ENCODE peak calls at places on chromosomes 11 and 22, in four cellular contexts. One of them, this sample, is unnamed.

GRCh38 chr22:22213231-22213630 is 31.4 kb upstream of the VPREB1 start:
- DNase-seq in HL-60: no peak
- DNase-seq in GM12878: no peak
- DNase-seq in K562: peak
- DNase-seq in this sample: no peak

GRCh38 chr22:48192920-48193319 is 1430.5 kb downstream of the TBC1D22A start:
- DNase-seq in K562: no peak
- DNase-seq in HL-60: peak
- DNase-seq in GM12878: no peak
- DNase-seq in this sample: no peak

GRCh38 chr11:99066609-99067008 is 45.9 kb downstream of the CNTN5 start:
- DNase-seq in K562: no peak
- DNase-seq in GM12878: no peak
- DNase-seq in HL-60: no peak
- DNase-seq in this sample: no peak

GRCh38 chr11:125082611-125083311 is 19.7 kb downstream of the SLC37A2 start:
- DNase-seq in HL-60: no peak
- DNase-seq in GM12878: no peak
- DNase-seq in K562: no peak
- DNase-seq in this sample: no peak

GRCh38 chr11:2837651-2838050 is 47.9 kb downstream of the CDKN1C start:
- DNase-seq in GM12878: no peak
- DNase-seq in HL-60: no peak
- DNase-seq in K562: no peak
- DNase-seq in this sample: no peak

GRCh38 chr11:819943-820649 is 1.4 kb downstream of the PNPLA2 start:
- DNase-seq in HL-60: peak
- DNase-seq in GM12878: no peak
- DNase-seq in K562: peak
- DNase-seq in this sample: peak

GRCh38 chr11:45806072-45806933 is 1.4 kb downstream of the SLC35C1 start:
- DNase-seq in K562: no peak
- DNase-seq in GM12878: no peak
- DNase-seq in HL-60: no peak
- DNase-seq in this sample: no peak

GRCh38 chr11:332651-333480 is 12.2 kb upstream of the IFITM3 start:
- DNase-seq in GM12878: no peak
- DNase-seq in K562: no peak
- DNase-seq in HL-60: no peak
- DNase-seq in this sample: no peak

GRCh38 chr22:42275970-42276369 is 5.5 kb upstream of the TCF20 start:
- DNase-seq in HL-60: no peak
- DNase-seq in GM12878: no peak
- DNase-seq in K562: no peak
- DNase-seq in this sample: no peak

DNA sequence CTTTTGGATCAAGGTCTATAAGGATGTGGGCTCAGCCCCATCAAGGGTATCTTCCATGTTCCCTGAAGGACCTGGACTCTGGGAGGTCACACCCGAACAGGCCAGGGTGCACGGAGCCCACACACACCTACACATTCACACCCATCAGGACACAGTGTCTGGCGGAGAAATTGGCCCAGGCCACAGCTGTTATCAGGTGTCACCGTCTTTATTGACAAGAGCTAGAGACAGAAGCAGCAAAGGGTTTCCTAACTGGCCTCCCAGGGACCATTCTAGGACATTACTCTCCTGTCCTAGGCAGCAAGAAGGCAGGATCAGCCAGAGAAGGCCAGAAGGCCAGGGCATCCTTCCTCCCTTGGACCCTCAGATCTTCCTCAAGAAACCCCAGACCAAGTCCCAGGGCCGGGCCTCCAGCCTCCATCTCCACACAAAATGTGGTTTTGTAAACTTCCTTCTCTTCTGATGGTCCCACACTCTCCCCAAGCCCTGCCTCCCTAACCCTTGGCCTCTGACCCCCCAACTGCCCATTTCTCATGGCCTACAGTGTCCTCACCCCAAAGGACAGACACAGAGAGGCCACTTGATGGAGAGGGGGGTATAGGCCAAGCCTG is 8.1 kb downstream of the SSTR3 start:
- DNase-seq in GM12878: no peak
- DNase-seq in HL-60: no peak
- DNase-seq in K562: no peak
- DNase-seq in this sample: no peak
- TF ChIP-seq SPI1 in GM12878: no peak
- TF ChIP-seq SPI1 in HL-60: no peak
- TF ChIP-seq SPI1 in K562: no peak
- TF ChIP-seq SPI1 in this sample: no peak

GRCh38 chr11:31874631-31875191 is 63.6 kb upstream of the PAX6 start:
- DNase-seq in K562: no peak
- DNase-seq in HL-60: no peak
- DNase-seq in GM12878: no peak
- DNase-seq in this sample: no peak
- TF ChIP-seq SPI1 in K562: no peak
- TF ChIP-seq SPI1 in HL-60: no peak
- TF ChIP-seq SPI1 in GM12878: no peak
- TF ChIP-seq SPI1 in this sample: no peak

DNA sequence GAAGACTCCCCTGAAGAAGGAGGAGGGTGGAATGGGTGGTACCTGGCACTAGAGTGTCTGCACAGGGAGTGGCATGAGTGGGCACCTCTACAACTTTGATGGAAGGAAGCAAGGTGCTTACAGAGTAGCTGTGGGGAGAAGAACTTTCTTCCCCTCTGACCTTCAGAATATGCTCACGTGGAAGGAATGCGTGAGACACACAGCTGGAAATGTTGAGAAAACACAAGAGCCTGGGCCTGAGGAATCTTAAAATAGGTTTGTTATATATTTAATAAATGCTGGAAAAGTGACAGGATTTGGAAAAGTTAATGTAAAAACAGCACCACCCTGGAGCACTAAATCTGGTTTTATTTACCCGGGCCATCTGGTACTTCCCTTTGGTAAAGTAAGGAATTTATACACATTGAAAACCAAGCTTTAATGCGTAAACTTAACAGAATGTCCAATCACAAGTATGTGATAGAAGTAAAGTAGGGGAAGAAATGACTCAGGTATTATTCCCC is 14.0 kb upstream of the AMPD3 start:
- DNase-seq in HL-60: no peak
- DNase-seq in GM12878: no peak
- DNase-seq in K562: no peak
- DNase-seq in this sample: no peak
- TF ChIP-seq SPI1 in HL-60: no peak
- TF ChIP-seq SPI1 in GM12878: no peak
- TF ChIP-seq SPI1 in K562: no peak
- TF ChIP-seq SPI1 in this sample: no peak

GRCh38 chr11:129896062-129896461 is 684 bp upstream of the NFRKB start:
- DNase-seq in HL-60: peak
- DNase-seq in K562: peak
- DNase-seq in GM12878: no peak
- DNase-seq in this sample: no peak
- TF ChIP-seq SPI1 in HL-60: no peak
- TF ChIP-seq SPI1 in K562: no peak
- TF ChIP-seq SPI1 in GM12878: no peak
- TF ChIP-seq SPI1 in this sample: no peak

DNA sequence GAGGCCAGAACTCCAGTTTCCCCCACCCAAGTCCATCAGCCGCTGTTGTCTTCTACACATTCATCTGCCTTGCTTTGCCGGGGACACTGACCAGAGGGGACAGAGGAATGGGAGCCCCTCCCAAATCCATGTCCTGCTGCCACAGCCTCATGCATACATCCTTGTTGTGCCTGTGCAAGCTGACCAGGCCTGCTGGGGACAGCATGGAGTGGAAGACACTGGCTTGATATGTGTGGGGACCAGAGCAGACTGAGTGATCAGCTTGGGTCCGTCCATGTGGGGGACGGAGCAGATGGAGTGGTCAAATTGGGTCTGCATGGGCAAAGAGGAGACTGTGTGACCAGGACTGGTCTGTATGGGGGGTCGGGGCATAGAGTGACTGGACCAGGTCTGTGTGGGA is 43.8 kb downstream of the KCNC1 start:
- DNase-seq in HL-60: no peak
- DNase-seq in GM12878: no peak
- DNase-seq in K562: no peak
- DNase-seq in this sample: no peak
- TF ChIP-seq SPI1 in HL-60: no peak
- TF ChIP-seq SPI1 in GM12878: no peak
- TF ChIP-seq SPI1 in K562: no peak
- TF ChIP-seq SPI1 in this sample: no peak

DNA sequence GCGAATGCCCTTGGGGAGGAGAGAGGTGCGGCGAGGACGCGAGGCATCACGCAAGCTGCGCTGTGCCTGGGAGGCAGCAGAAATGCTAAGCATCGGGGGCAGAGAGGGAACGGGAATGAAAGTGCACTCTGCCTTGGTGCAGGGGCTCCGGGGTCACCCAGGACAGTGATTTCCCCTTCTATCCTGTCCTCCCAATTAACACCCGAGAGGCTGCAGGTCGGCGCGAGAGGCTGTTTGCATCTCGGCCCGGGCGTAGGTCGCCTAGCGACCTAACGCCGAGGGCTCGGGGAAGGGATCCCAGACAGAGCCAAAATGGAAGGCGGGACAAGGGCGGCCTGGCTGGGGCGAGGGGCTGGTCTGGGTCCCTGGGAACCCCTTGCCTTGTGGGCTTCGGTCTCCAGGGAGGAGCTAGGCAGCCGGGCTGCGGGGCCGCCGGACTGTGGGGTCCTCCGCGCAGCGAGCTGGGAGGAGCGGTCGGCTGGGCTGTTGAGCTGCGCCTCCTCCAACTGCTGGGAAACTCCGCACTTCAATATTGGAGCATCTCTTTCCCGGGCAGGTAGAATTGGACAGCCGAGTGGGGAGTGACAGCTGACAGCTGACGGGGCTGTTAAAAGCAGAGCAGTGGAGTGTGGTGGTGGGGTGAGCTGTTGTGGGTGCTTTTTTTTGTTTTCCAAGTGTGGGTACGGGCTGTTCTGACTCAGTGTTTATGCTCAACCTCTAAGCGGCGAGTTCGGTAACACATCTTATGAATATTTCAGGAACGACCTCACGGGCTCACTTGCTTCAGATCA is 694 bp downstream of the ELMOD1 start:
- DNase-seq in HL-60: no peak
- DNase-seq in K562: no peak
- DNase-seq in GM12878: no peak
- DNase-seq in this sample: peak
- TF ChIP-seq SPI1 in HL-60: no peak
- TF ChIP-seq SPI1 in K562: no peak
- TF ChIP-seq SPI1 in GM12878: no peak
- TF ChIP-seq SPI1 in this sample: no peak

GRCh38 chr11:73011126-73011817 is 130.8 kb downstream of the FCHSD2 start:
- DNase-seq in GM12878: no peak
- DNase-seq in K562: no peak
- DNase-seq in HL-60: no peak
- DNase-seq in this sample: no peak

GRCh38 chr11:73017024-73017751 is 124.9 kb downstream of the FCHSD2 start:
- DNase-seq in HL-60: no peak
- DNase-seq in GM12878: no peak
- DNase-seq in K562: no peak
- DNase-seq in this sample: no peak

GRCh38 chr11:73013021-73013420 is 129.1 kb downstream of the FCHSD2 start:
- DNase-seq in K562: no peak
- DNase-seq in GM12878: no peak
- DNase-seq in HL-60: no peak
- DNase-seq in this sample: no peak

GRCh38 chr11:73009972-73010371 is 132.1 kb downstream of the FCHSD2 start:
- DNase-seq in K562: no peak
- DNase-seq in GM12878: no peak
- DNase-seq in HL-60: no peak
- DNase-seq in this sample: no peak

GRCh38 chr11:73012121-73012863 is 129.8 kb downstream of the FCHSD2 start:
- DNase-seq in HL-60: no peak
- DNase-seq in GM12878: no peak
- DNase-seq in K562: no peak
- DNase-seq in this sample: no peak
- TF ChIP-seq SPI1 in HL-60: no peak
- TF ChIP-seq SPI1 in GM12878: no peak
- TF ChIP-seq SPI1 in K562: no peak
- TF ChIP-seq SPI1 in this sample: no peak

GRCh38 chr11:43359432-43359818 is 705 bp downstream of the TTC17 start:
- DNase-seq in K562: peak
- DNase-seq in GM12878: peak
- DNase-seq in HL-60: peak
- DNase-seq in this sample: peak
- TF ChIP-seq SPI1 in K562: no peak
- TF ChIP-seq SPI1 in GM12878: no peak
- TF ChIP-seq SPI1 in HL-60: no peak
- TF ChIP-seq SPI1 in this sample: no peak

DNA sequence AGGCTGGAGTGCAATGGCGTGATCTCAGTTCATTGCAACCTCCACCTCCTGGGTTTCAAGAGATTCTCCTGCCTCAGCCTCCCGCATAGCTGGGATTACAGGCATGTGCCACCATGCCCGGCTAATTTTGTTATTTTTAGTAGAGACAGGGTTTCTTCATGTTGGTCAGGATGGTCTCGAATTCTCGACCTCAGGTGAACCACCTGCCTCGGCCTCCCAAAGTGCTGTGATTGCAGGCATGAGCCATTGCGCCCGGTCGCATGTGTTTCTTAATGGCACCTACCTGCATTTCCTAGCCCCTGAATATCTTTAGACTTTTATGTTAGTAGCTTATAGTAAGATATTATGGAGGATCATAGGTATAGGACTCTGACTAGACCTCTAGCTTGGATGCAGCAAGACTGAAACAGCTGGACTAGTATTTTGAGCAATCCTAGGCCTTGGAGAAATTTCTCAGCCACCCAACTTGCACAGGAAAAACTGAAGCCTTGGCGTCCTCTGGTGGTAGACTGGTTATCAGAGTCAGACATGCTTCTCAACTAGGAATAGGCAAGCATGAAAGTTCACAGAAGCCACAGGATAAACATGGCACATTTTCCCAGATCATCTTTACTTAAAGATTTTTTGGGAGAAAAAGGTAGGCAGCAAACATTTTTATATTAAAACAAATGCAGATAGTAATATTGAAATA is 22.7 kb upstream of the C1QTNF4 start:
- DNase-seq in HL-60: peak
- DNase-seq in K562: peak
- DNase-seq in GM12878: no peak
- DNase-seq in this sample: no peak
- TF ChIP-seq SPI1 in HL-60: no peak
- TF ChIP-seq SPI1 in K562: no peak
- TF ChIP-seq SPI1 in GM12878: no peak
- TF ChIP-seq SPI1 in this sample: no peak

This sample was measured in GM12891.